ENCODE peak calls at places on chromosome 9, in five cellular contexts. W is left ventricle myocardium inferior, I is lung microvascular endothelial cell, O is GM04503, Z is GM19239. J is an unnamed sample.

GRCh38 chr9:130023147-130023787 is 19.7 kb downstream of the FNBP1 start:
- DNase-seq in W (no peak), I (no peak), O (no peak), Z (no peak), J (no peak)

GRCh38 chr9:98563212-98563907 is 145.4 kb downstream of the GABBR2 start:
- DNase-seq in W (no peak), I (no peak), O (no peak), Z (no peak), J (no peak)

GRCh38 chr9:17810728-17811634 is 232.1 kb downstream of the SH3GL2 start:
- DNase-seq in W (peak), I (peak), O (peak), Z (peak), J (no peak)

GRCh38 chr9:22117511-22118388 is 108.6 kb upstream of the CDKN2B start:
- DNase-seq in W (no peak), I (peak), O (no peak), Z (no peak), J (peak)

GRCh38 chr9:88932766-88933165 is 58.5 kb upstream of the S1PR3 start:
- DNase-seq in W (no peak), I (peak), O (no peak), Z (no peak), J (no peak)

GRCh38 chr9:123964756-123965155 is 34.8 kb upstream of the DENND1A start:
- DNase-seq in W (no peak), I (no peak), O (no peak), Z (no peak), J (no peak)

GRCh38 chr9:124013263-124014211 is 2.0 kb downstream of the LHX2 start:
- DNase-seq in W (no peak), I (no peak), O (no peak), Z (no peak), J (no peak)

GRCh38 chr9:134455951-134456739 is 129.9 kb downstream of the RXRA start:
- DNase-seq in W (peak), I (peak), O (peak), Z (peak), J (peak)

GRCh38 chr9:86636614-86637013 is 282.4 kb upstream of the TUT7 start:
- DNase-seq in W (no peak), I (no peak), O (no peak), Z (no peak), J (no peak)

GRCh38 chr9:93492327-93492726 is 38.9 kb upstream of the FAM120AOS start:
- DNase-seq in W (no peak), I (no peak), O (no peak), Z (no peak), J (no peak)

GRCh38 chr9:128416014-128416413 is 4.6 kb upstream of the CERCAM start:
- DNase-seq in W (no peak), I (no peak), O (no peak), Z (no peak), J (no peak)

GRCh38 chr9:22813520-22813919 is 366.9 kb downstream of the DMRTA1 start:
- DNase-seq in W (no peak), I (no peak), O (no peak), Z (no peak), J (no peak)

GRCh38 chr9:123609844-123610243 is 253.8 kb downstream of the CRB2 start:
- DNase-seq in W (no peak), I (no peak), O (no peak), Z (no peak), J (no peak)

GRCh38 chr9:92775466-92775865 is 10.8 kb upstream of the BICD2 start:
- DNase-seq in W (no peak), I (no peak), O (no peak), Z (no peak), J (no peak)

GRCh38 chr9:129182625-129183494 is 4.8 kb upstream of the IER5L start:
- DNase-seq in W (no peak), I (peak), O (no peak), Z (no peak), J (no peak)

GRCh38 chr9:121360975-121361374 is 9.1 kb downstream of the STOM start:
- DNase-seq in W (no peak), I (no peak), O (peak), Z (no peak), J (no peak)

GRCh38 chr9:121107041-121107440 is 32.3 kb downstream of the CNTRL start:
- DNase-seq in W (no peak), I (no peak), O (no peak), Z (no peak), J (no peak)

GRCh38 chr9:84670106-84670800 is 724 bp downstream of the NTRK2 start:
- DNase-seq in W (peak), I (no peak), O (no peak), Z (no peak), J (no peak)

GRCh38 chr9:86352440-86353106 is 1.6 kb downstream of the TUT7 start:
- DNase-seq in W (no peak), I (peak), O (no peak), Z (no peak), J (no peak)

GRCh38 chr9:105401651-105402050 is 46.2 kb upstream of the FSD1L start:
- DNase-seq in W (no peak), I (peak), O (no peak), Z (no peak), J (no peak)

GRCh38 chr9:90290716-90291485 is 351.7 kb downstream of the DIRAS2 start:
- DNase-seq in W (no peak), I (no peak), O (no peak), Z (no peak), J (no peak)

GRCh38 chr9:115691686-115692085 is 461.9 kb upstream of the PAPPA start:
- DNase-seq in W (no peak), I (no peak), O (peak), Z (no peak), J (no peak)

GRCh38 chr9:125088752-125089151 is 54.6 kb downstream of the SCAI start:
- DNase-seq in W (no peak), I (no peak), O (no peak), Z (no peak), J (no peak)

GRCh38 chr9:88007291-88007650 is 32.9 kb upstream of the CDK20 start:
- DNase-seq in W (no peak), I (no peak), O (no peak), Z (no peak), J (no peak)

GRCh38 chr9:136563646-136564321 is 17.9 kb upstream of the NOTCH1 start:
- DNase-seq in W (no peak), I (peak), O (no peak), Z (no peak), J (no peak)

GRCh38 chr9:32431940-32432555 is 47.6 kb downstream of the ACO1 start:
- DNase-seq in W (peak), I (peak), O (no peak), Z (no peak), J (no peak)

GRCh38 chr9:72292874-72293607 is 72.0 kb downstream of the ZFAND5 start:
- DNase-seq in W (no peak), I (no peak), O (no peak), Z (no peak), J (no peak)

J was measured in lower lobe of right lung.